ENCODE peak calls at places on chromosome 4, in eight cellular contexts. One of them, this sample, is unnamed. For H3K4me1, the result is how much of the 10 kb centered on the place peaks cover.

GRCh38 chr4:163598028-163598427 is 103.5 kb downstream of the TMA16 start:
- DNase-seq in CD8-positive, alpha-beta memory T cell: no peak
- DNase-seq in keratinocyte: no peak
- DNase-seq in tibial nerve: no peak
- DNase-seq in left ventricle myocardium inferior: no peak
- DNase-seq in neuronal stem cell: no peak
- DNase-seq in psoas muscle: no peak
- DNase-seq in heart left ventricle: no peak
- DNase-seq in this sample: no peak

GRCh38 chr4:65190780-65191179 is 479.5 kb downstream of the EPHA5 start:
- DNase-seq in CD8-positive, alpha-beta memory T cell: no peak
- DNase-seq in psoas muscle: no peak
- DNase-seq in keratinocyte: no peak
- DNase-seq in neuronal stem cell: no peak
- DNase-seq in left ventricle myocardium inferior: no peak
- DNase-seq in tibial nerve: no peak
- DNase-seq in heart left ventricle: no peak
- DNase-seq in this sample: no peak

GRCh38 chr4:130074096-130074495 is 978.1 kb downstream of the C4orf33 start:
- DNase-seq in neuronal stem cell: no peak
- DNase-seq in CD8-positive, alpha-beta memory T cell: no peak
- DNase-seq in left ventricle myocardium inferior: no peak
- DNase-seq in tibial nerve: no peak
- DNase-seq in heart left ventricle: no peak
- DNase-seq in psoas muscle: no peak
- DNase-seq in keratinocyte: no peak
- DNase-seq in this sample: no peak

GRCh38 chr4:109005523-109005922 is 242.7 kb upstream of the ETNPPL start:
- DNase-seq in CD8-positive, alpha-beta memory T cell: no peak
- DNase-seq in neuronal stem cell: no peak
- DNase-seq in heart left ventricle: no peak
- DNase-seq in keratinocyte: peak
- DNase-seq in left ventricle myocardium inferior: no peak
- DNase-seq in psoas muscle: no peak
- DNase-seq in tibial nerve: no peak
- DNase-seq in this sample: no peak

GRCh38 chr4:162852642-162853041 is 314.0 kb downstream of the NAF1 start:
- DNase-seq in CD8-positive, alpha-beta memory T cell: no peak
- DNase-seq in heart left ventricle: no peak
- DNase-seq in keratinocyte: no peak
- DNase-seq in psoas muscle: no peak
- DNase-seq in neuronal stem cell: no peak
- DNase-seq in left ventricle myocardium inferior: no peak
- DNase-seq in tibial nerve: no peak
- DNase-seq in this sample: no peak

GRCh38 chr4:187799735-187800134 is 195.8 kb upstream of the ZFP42 start:
- DNase-seq in left ventricle myocardium inferior: no peak
- DNase-seq in CD8-positive, alpha-beta memory T cell: no peak
- DNase-seq in keratinocyte: no peak
- DNase-seq in psoas muscle: no peak
- DNase-seq in neuronal stem cell: no peak
- DNase-seq in tibial nerve: no peak
- DNase-seq in heart left ventricle: no peak
- DNase-seq in this sample: no peak

GRCh38 chr4:138461065-138461464 is 218.9 kb upstream of the SLC7A11 start:
- DNase-seq in tibial nerve: no peak
- DNase-seq in heart left ventricle: no peak
- DNase-seq in left ventricle myocardium inferior: no peak
- DNase-seq in keratinocyte: no peak
- DNase-seq in psoas muscle: no peak
- DNase-seq in CD8-positive, alpha-beta memory T cell: no peak
- DNase-seq in neuronal stem cell: no peak
- DNase-seq in this sample: no peak

GRCh38 chr4:61200991-61201526 is 933 bp downstream of the ADGRL3 start:
- DNase-seq in psoas muscle: no peak
- DNase-seq in keratinocyte: no peak
- DNase-seq in CD8-positive, alpha-beta memory T cell: no peak
- DNase-seq in neuronal stem cell: peak
- DNase-seq in heart left ventricle: peak
- DNase-seq in left ventricle myocardium inferior: peak
- DNase-seq in tibial nerve: no peak
- DNase-seq in this sample: peak

GRCh38 chr4:39044364-39044946 is 12.2 kb upstream of the TMEM156 start:
- DNase-seq in keratinocyte: peak
- DNase-seq in CD8-positive, alpha-beta memory T cell: peak
- DNase-seq in heart left ventricle: peak
- DNase-seq in tibial nerve: peak
- DNase-seq in left ventricle myocardium inferior: peak
- DNase-seq in psoas muscle: peak
- DNase-seq in neuronal stem cell: peak
- DNase-seq in this sample: peak

GRCh38 chr4:152220201-152220666 is 315.7 kb downstream of the FBXW7 start:
- DNase-seq in psoas muscle: no peak
- DNase-seq in heart left ventricle: no peak
- DNase-seq in CD8-positive, alpha-beta memory T cell: no peak
- DNase-seq in tibial nerve: no peak
- DNase-seq in keratinocyte: peak
- DNase-seq in left ventricle myocardium inferior: no peak
- DNase-seq in neuronal stem cell: no peak
- DNase-seq in this sample: no peak

GRCh38 chr4:186021461-186022167 is 47.3 kb upstream of the TLR3 start:
- DNase-seq in left ventricle myocardium inferior: no peak
- DNase-seq in heart left ventricle: peak
- DNase-seq in keratinocyte: no peak
- DNase-seq in CD8-positive, alpha-beta memory T cell: no peak
- DNase-seq in psoas muscle: no peak
- DNase-seq in neuronal stem cell: peak
- DNase-seq in tibial nerve: no peak
- DNase-seq in this sample: peak

GRCh38 chr4:26179316-26179760 is 141.5 kb upstream of the RBPJ start:
- DNase-seq in psoas muscle: no peak
- DNase-seq in neuronal stem cell: no peak
- DNase-seq in heart left ventricle: no peak
- DNase-seq in left ventricle myocardium inferior: no peak
- DNase-seq in tibial nerve: no peak
- DNase-seq in CD8-positive, alpha-beta memory T cell: no peak
- DNase-seq in keratinocyte: no peak
- DNase-seq in this sample: no peak

GRCh38 chr4:185054876-185055275 is 36.6 kb downstream of the HELT start:
- DNase-seq in left ventricle myocardium inferior: no peak
- DNase-seq in CD8-positive, alpha-beta memory T cell: no peak
- DNase-seq in neuronal stem cell: peak
- DNase-seq in keratinocyte: no peak
- DNase-seq in psoas muscle: no peak
- DNase-seq in heart left ventricle: no peak
- DNase-seq in tibial nerve: no peak
- DNase-seq in this sample: no peak

GRCh38 chr4:88457307-88458090 is 580 bp downstream of the HERC5 start:
- DNase-seq in heart left ventricle: peak
- DNase-seq in tibial nerve: no peak
- DNase-seq in left ventricle myocardium inferior: peak
- DNase-seq in psoas muscle: peak
- DNase-seq in neuronal stem cell: peak
- DNase-seq in CD8-positive, alpha-beta memory T cell: no peak
- DNase-seq in keratinocyte: no peak
- DNase-seq in this sample: peak

GRCh38 chr4:23162275-23162674 is 469.5 kb downstream of the GBA3 start:
- DNase-seq in neuronal stem cell: no peak
- DNase-seq in left ventricle myocardium inferior: no peak
- DNase-seq in psoas muscle: no peak
- DNase-seq in tibial nerve: no peak
- DNase-seq in heart left ventricle: no peak
- DNase-seq in keratinocyte: no peak
- DNase-seq in CD8-positive, alpha-beta memory T cell: no peak
- DNase-seq in this sample: no peak

GRCh38 chr4:84971319-84971932 is 4.9 kb upstream of the WDFY3 start:
- DNase-seq in heart left ventricle: no peak
- DNase-seq in neuronal stem cell: no peak
- DNase-seq in psoas muscle: no peak
- DNase-seq in tibial nerve: no peak
- DNase-seq in left ventricle myocardium inferior: no peak
- DNase-seq in CD8-positive, alpha-beta memory T cell: no peak
- DNase-seq in keratinocyte: no peak
- DNase-seq in this sample: no peak

GRCh38 chr4:153931804-153932203 is 142.9 kb upstream of the SFRP2 start:
- DNase-seq in tibial nerve: no peak
- DNase-seq in psoas muscle: no peak
- DNase-seq in keratinocyte: no peak
- DNase-seq in left ventricle myocardium inferior: no peak
- DNase-seq in CD8-positive, alpha-beta memory T cell: no peak
- DNase-seq in heart left ventricle: no peak
- DNase-seq in neuronal stem cell: no peak
- DNase-seq in this sample: no peak

DNA sequence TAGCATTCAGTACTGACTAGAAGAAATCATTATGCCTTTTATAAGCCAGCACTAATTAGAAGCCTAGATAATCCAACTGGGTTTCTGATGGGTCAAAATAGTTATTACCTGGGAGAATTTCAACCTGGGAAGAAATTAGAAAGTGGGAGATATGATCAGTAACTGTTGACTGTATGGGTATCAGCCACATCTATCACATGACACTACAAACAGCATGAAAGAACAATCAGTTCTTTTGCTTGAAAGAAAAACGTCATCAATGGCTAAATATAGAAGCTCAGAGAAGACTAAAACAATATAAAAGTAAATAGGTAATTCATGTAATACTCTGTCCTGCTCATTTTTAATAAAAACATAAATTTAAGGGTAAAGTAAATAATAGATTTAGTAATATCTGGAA is 145.1 kb downstream of the CAMK2D start:
- DNase-seq in CD8-positive, alpha-beta memory T cell: peak
- DNase-seq in heart left ventricle: no peak
- DNase-seq in tibial nerve: no peak
- DNase-seq in left ventricle myocardium inferior: no peak
- DNase-seq in neuronal stem cell: no peak
- DNase-seq in keratinocyte: no peak
- DNase-seq in psoas muscle: no peak
- DNase-seq in this sample: no peak
- H3K4me1 ChIP-seq in CD8-positive, alpha-beta memory T cell: under half
- H3K4me1 ChIP-seq in heart left ventricle: half or more
- H3K4me1 ChIP-seq in tibial nerve: under half
- H3K4me1 ChIP-seq in left ventricle myocardium inferior: half or more
- H3K4me1 ChIP-seq in neuronal stem cell: under half
- H3K4me1 ChIP-seq in keratinocyte: under half
- H3K4me1 ChIP-seq in psoas muscle: half or more
- H3K4me1 ChIP-seq in this sample: under half

GRCh38 chr4:133868856-133869255 is 332.7 kb downstream of the PABPC4L start:
- DNase-seq in heart left ventricle: no peak
- DNase-seq in tibial nerve: no peak
- DNase-seq in neuronal stem cell: no peak
- DNase-seq in keratinocyte: no peak
- DNase-seq in CD8-positive, alpha-beta memory T cell: no peak
- DNase-seq in left ventricle myocardium inferior: no peak
- DNase-seq in psoas muscle: no peak
- DNase-seq in this sample: no peak
- H3K4me1 ChIP-seq in heart left ventricle: under half
- H3K4me1 ChIP-seq in tibial nerve: under half
- H3K4me1 ChIP-seq in neuronal stem cell: under half
- H3K4me1 ChIP-seq in keratinocyte: under half
- H3K4me1 ChIP-seq in CD8-positive, alpha-beta memory T cell: under half
- H3K4me1 ChIP-seq in left ventricle myocardium inferior: under half
- H3K4me1 ChIP-seq in psoas muscle: under half
- H3K4me1 ChIP-seq in this sample: under half

GRCh38 chr4:140047781-140048180 is 106.2 kb downstream of the MAML3 start:
- DNase-seq in CD8-positive, alpha-beta memory T cell: no peak
- DNase-seq in left ventricle myocardium inferior: no peak
- DNase-seq in keratinocyte: no peak
- DNase-seq in tibial nerve: no peak
- DNase-seq in heart left ventricle: no peak
- DNase-seq in neuronal stem cell: no peak
- DNase-seq in psoas muscle: no peak
- DNase-seq in this sample: no peak

GRCh38 chr4:140047017-140047640 is 106.9 kb downstream of the MAML3 start:
- DNase-seq in left ventricle myocardium inferior: peak
- DNase-seq in heart left ventricle: peak
- DNase-seq in psoas muscle: peak
- DNase-seq in keratinocyte: no peak
- DNase-seq in tibial nerve: no peak
- DNase-seq in CD8-positive, alpha-beta memory T cell: no peak
- DNase-seq in neuronal stem cell: no peak
- DNase-seq in this sample: no peak

GRCh38 chr4:140048419-140049022 is 105.5 kb downstream of the MAML3 start:
- DNase-seq in psoas muscle: no peak
- DNase-seq in left ventricle myocardium inferior: no peak
- DNase-seq in heart left ventricle: no peak
- DNase-seq in tibial nerve: no peak
- DNase-seq in CD8-positive, alpha-beta memory T cell: no peak
- DNase-seq in neuronal stem cell: no peak
- DNase-seq in keratinocyte: no peak
- DNase-seq in this sample: no peak

GRCh38 chr4:140046037-140046436 is 107.9 kb downstream of the MAML3 start:
- DNase-seq in keratinocyte: no peak
- DNase-seq in CD8-positive, alpha-beta memory T cell: no peak
- DNase-seq in heart left ventricle: no peak
- DNase-seq in psoas muscle: no peak
- DNase-seq in neuronal stem cell: no peak
- DNase-seq in tibial nerve: no peak
- DNase-seq in left ventricle myocardium inferior: no peak
- DNase-seq in this sample: no peak

GRCh38 chr4:140046573-140046972 is 107.4 kb downstream of the MAML3 start:
- DNase-seq in CD8-positive, alpha-beta memory T cell: no peak
- DNase-seq in tibial nerve: no peak
- DNase-seq in neuronal stem cell: no peak
- DNase-seq in psoas muscle: no peak
- DNase-seq in heart left ventricle: no peak
- DNase-seq in left ventricle myocardium inferior: no peak
- DNase-seq in keratinocyte: no peak
- DNase-seq in this sample: no peak
- H3K4me1 ChIP-seq in CD8-positive, alpha-beta memory T cell: under half
- H3K4me1 ChIP-seq in tibial nerve: under half
- H3K4me1 ChIP-seq in neuronal stem cell: under half
- H3K4me1 ChIP-seq in psoas muscle: under half
- H3K4me1 ChIP-seq in heart left ventricle: half or more
- H3K4me1 ChIP-seq in left ventricle myocardium inferior: under half
- H3K4me1 ChIP-seq in keratinocyte: under half
- H3K4me1 ChIP-seq in this sample: under half

GRCh38 chr4:40179360-40179759 is 17.5 kb upstream of the RHOH start:
- DNase-seq in CD8-positive, alpha-beta memory T cell: no peak
- DNase-seq in neuronal stem cell: no peak
- DNase-seq in psoas muscle: no peak
- DNase-seq in left ventricle myocardium inferior: no peak
- DNase-seq in keratinocyte: no peak
- DNase-seq in tibial nerve: no peak
- DNase-seq in heart left ventricle: no peak
- DNase-seq in this sample: no peak

GRCh38 chr4:40182979-40183378 is 13.9 kb upstream of the RHOH start:
- DNase-seq in left ventricle myocardium inferior: no peak
- DNase-seq in psoas muscle: no peak
- DNase-seq in heart left ventricle: no peak
- DNase-seq in keratinocyte: no peak
- DNase-seq in neuronal stem cell: no peak
- DNase-seq in CD8-positive, alpha-beta memory T cell: no peak
- DNase-seq in tibial nerve: no peak
- DNase-seq in this sample: no peak

GRCh38 chr4:40180356-40180755 is 16.5 kb upstream of the RHOH start:
- DNase-seq in left ventricle myocardium inferior: no peak
- DNase-seq in psoas muscle: no peak
- DNase-seq in CD8-positive, alpha-beta memory T cell: no peak
- DNase-seq in keratinocyte: peak
- DNase-seq in tibial nerve: no peak
- DNase-seq in neuronal stem cell: no peak
- DNase-seq in heart left ventricle: no peak
- DNase-seq in this sample: no peak

GRCh38 chr4:40183615-40184411 is 13.0 kb upstream of the RHOH start:
- DNase-seq in psoas muscle: no peak
- DNase-seq in tibial nerve: no peak
- DNase-seq in neuronal stem cell: no peak
- DNase-seq in CD8-positive, alpha-beta memory T cell: no peak
- DNase-seq in left ventricle myocardium inferior: no peak
- DNase-seq in keratinocyte: no peak
- DNase-seq in heart left ventricle: no peak
- DNase-seq in this sample: no peak

GRCh38 chr4:40182041-40182440 is 14.8 kb upstream of the RHOH start:
- DNase-seq in neuronal stem cell: no peak
- DNase-seq in psoas muscle: no peak
- DNase-seq in heart left ventricle: no peak
- DNase-seq in tibial nerve: no peak
- DNase-seq in keratinocyte: no peak
- DNase-seq in left ventricle myocardium inferior: no peak
- DNase-seq in CD8-positive, alpha-beta memory T cell: no peak
- DNase-seq in this sample: no peak
- H3K4me1 ChIP-seq in neuronal stem cell: under half
- H3K4me1 ChIP-seq in psoas muscle: under half
- H3K4me1 ChIP-seq in heart left ventricle: under half
- H3K4me1 ChIP-seq in tibial nerve: under half
- H3K4me1 ChIP-seq in keratinocyte: half or more
- H3K4me1 ChIP-seq in left ventricle myocardium inferior: under half
- H3K4me1 ChIP-seq in CD8-positive, alpha-beta memory T cell: under half
- H3K4me1 ChIP-seq in this sample: under half

This sample was measured in BE2C.